ENCODE peak calls at places on chromosomes 5 and 9, in seven cellular contexts. Q is ascending aorta; X is uterus; F is heart right ventricle; Y is tibial nerve; B is CD4-positive, CD25-positive, alpha-beta regulatory T cell; Z is GM23248. J is an unnamed sample. For H3K4me1 and H3K9me3, the result is how much of the 10 kb centered on the place peaks cover.

GRCh38 chr5:124652514-124652819 is 94.0 kb downstream of the ZNF608 start:
- DNase-seq in Q (no peak), Z (no peak), F (no peak), Y (no peak), B (no peak), X (no peak), J (no peak)

GRCh38 chr5:113204525-113205161 is 228.0 kb downstream of the DCP2 start:
- DNase-seq in Z (peak), Q (no peak), X (peak), Y (peak), F (peak), B (no peak), J (no peak)

GRCh38 chr5:87113848-87114247 is 153.8 kb upstream of the RASA1 start:
- DNase-seq in X (no peak), F (no peak), Q (no peak), Y (no peak), Z (peak), B (no peak), J (peak)

GRCh38 chr5:133930061-133930823 is 38.2 kb downstream of the C5orf15 start:
- DNase-seq in Y (no peak), B (peak), X (no peak), Z (peak), Q (peak), F (no peak), J (peak)

GRCh38 chr5:139482050-139482889 is at the start of gene STING1:
- DNase-seq in Y (peak), Z (peak), F (peak), Q (peak), X (peak), B (peak), J (peak)

GRCh38 chr5:96288166-96288844 is 144.7 kb downstream of the PCSK1 start:
- DNase-seq in Q (no peak), Z (peak), Y (no peak), X (no peak), B (no peak), F (no peak), J (no peak)

GRCh38 chr5:10563132-10563939 is 534 bp upstream of the ANKRD33B start:
- DNase-seq in Q (no peak), B (peak), F (peak), Z (peak), Y (peak), X (peak), J (no peak)

GRCh38 chr5:135034963-135035677 is 1.1 kb upstream of the PITX1 start:
- DNase-seq in Z (no peak), Y (no peak), X (no peak), Q (no peak), B (no peak), F (no peak), J (no peak)

GRCh38 chr5:50445281-50445949 is 4.3 kb upstream of the EMB start:
- DNase-seq in Q (no peak), X (no peak), B (peak), Z (no peak), Y (no peak), F (no peak), J (no peak)

GRCh38 chr9:133160742-133161541 is 2.8 kb downstream of the GBGT1 start:
- DNase-seq in Q (peak), Y (peak), X (peak), F (peak), Z (peak), B (peak), J (no peak)
- H3K4me1 ChIP-seq in Q (under half), Y (under half), X (under half), F (under half), Z (under half), B (under half), J (under half)

DNA sequence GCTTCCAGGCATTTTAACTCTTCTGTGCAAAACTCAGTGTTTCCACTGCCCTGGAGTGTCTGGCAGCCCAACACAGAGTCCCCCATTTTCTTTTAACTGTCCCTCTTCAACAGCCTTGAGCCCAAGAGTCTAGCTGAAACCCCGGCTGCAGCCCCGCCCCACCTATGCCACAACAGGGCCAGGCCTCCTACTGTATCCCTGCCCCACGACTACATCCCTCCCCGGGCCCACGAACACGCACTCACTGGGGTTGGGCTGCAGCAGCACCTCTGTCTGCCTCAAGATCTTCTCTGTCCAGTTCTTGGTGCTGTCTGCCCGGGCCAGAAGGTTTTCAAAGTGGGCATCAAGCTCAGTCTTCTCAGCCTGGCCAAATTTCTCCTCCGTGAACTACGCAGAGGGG is 6.1 kb downstream of the SH3GLB2 start:
- DNase-seq in F (no peak), Y (no peak), Z (no peak), X (no peak), B (no peak), Q (no peak), J (no peak)
- H3K4me3 ChIP-seq in F (no peak), Y (no peak), Z (no peak), X (no peak), B (no peak), Q (no peak), J (no peak)

GRCh38 chr5:150948539-150948938 is 43.8 kb upstream of the ZNF300 start:
- DNase-seq in Z (no peak), X (no peak), F (no peak), B (no peak), Y (no peak), Q (no peak), J (no peak)

GRCh38 chr5:150946351-150946905 is 41.6 kb upstream of the ZNF300 start:
- DNase-seq in Q (no peak), Y (peak), X (peak), Z (peak), F (peak), B (no peak), J (no peak)

GRCh38 chr5:150945947-150946346 is 41.2 kb upstream of the ZNF300 start:
- DNase-seq in Q (no peak), B (no peak), F (no peak), Y (peak), X (no peak), Z (no peak), J (no peak)

DNA sequence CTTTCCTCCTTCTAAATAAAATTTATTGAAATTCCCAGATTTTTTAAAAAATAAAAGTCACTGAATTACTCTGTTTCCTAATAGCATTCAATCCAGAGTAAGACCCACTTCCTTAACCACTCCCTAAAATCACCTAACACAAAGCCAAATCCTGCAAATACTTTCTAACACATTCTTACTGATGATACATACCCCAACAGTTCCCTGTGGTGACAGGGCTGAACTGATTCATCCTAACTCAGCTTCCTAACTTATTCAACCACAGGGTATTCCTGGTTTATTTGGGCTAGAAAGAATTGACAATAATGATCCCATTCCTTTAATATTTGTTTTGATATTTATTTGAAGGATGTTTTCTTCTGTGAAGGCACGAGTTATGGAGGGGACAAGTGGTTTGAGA is 40.7 kb upstream of the ZNF300 start:
- DNase-seq in B (no peak), Y (no peak), F (no peak), Q (no peak), Z (peak), X (no peak), J (no peak)
- H3K9me3 ChIP-seq in B (under half), Y (under half), F (under half), Q (half or more), Z (under half), X (under half), J (under half)

GRCh38 chr5:172797800-172798199 is 26.8 kb upstream of the DUSP1 start:
- DNase-seq in Y (no peak), B (no peak), Q (no peak), Z (peak), F (no peak), X (no peak), J (no peak)
- H3K4me1 ChIP-seq in Y (under half), B (under half), Q (under half), Z (half or more), F (under half), X (under half), J (half or more)

GRCh38 chr5:172463031-172463430 is 8.7 kb upstream of the SH3PXD2B start:
- DNase-seq in Y (no peak), X (no peak), Z (no peak), F (no peak), Q (no peak), B (no peak), J (no peak)
- H3K4me3 ChIP-seq in Y (no peak), X (no peak), Z (no peak), F (no peak), Q (no peak), B (no peak), J (no peak)

GRCh38 chr5:63931841-63932240 is 30.4 kb downstream of the HTR1A start:
- DNase-seq in X (no peak), Y (no peak), B (no peak), Z (no peak), Q (no peak), F (no peak), J (no peak)
- H3K9me3 ChIP-seq in X (under half), Y (under half), B (under half), Z (under half), Q (under half), F (under half), J (under half)

GRCh38 chr9:110935829-110936228 is 102.4 kb downstream of the LPAR1 start:
- DNase-seq in B (no peak), Y (no peak), X (no peak), F (no peak), Q (no peak), Z (peak), J (no peak)

GRCh38 chr9:110932883-110933282 is 105.4 kb downstream of the LPAR1 start:
- DNase-seq in Y (no peak), Q (no peak), Z (peak), B (no peak), X (no peak), F (no peak), J (no peak)

GRCh38 chr9:110936719-110937452 is 101.4 kb downstream of the LPAR1 start:
- DNase-seq in Z (peak), Q (no peak), X (no peak), B (no peak), F (no peak), Y (no peak), J (no peak)

GRCh38 chr9:110936252-110936651 is 102.0 kb downstream of the LPAR1 start:
- DNase-seq in X (no peak), F (no peak), Q (no peak), B (no peak), Y (no peak), Z (peak), J (no peak)

GRCh38 chr9:110933350-110934001 is 104.8 kb downstream of the LPAR1 start:
- DNase-seq in X (no peak), Q (no peak), Z (peak), F (no peak), Y (no peak), B (peak), J (no peak)
- H3K4me1 ChIP-seq in X (under half), Q (under half), Z (half or more), F (under half), Y (under half), B (under half), J (under half)

GRCh38 chr9:132557159-132557558 is 25.2 kb upstream of the BARHL1 start:
- DNase-seq in Q (no peak), X (no peak), Z (no peak), B (no peak), F (no peak), Y (no peak), J (no peak)
- H3K4me3 ChIP-seq in Q (no peak), X (no peak), Z (no peak), B (no peak), F (no peak), Y (no peak), J (no peak)